ENCODE peak calls at places on chromosomes 5 and 9, in six cellular contexts. One of them, this sample, is unnamed.
A peak's percentile ranks its signal among the peaks of the same experiment; 100 is the strongest.

GRCh38 chr5:42749020-42749419 is 7.6 kb upstream of the CCDC152 start:
- DNase-seq in BE2C: no peak
- DNase-seq in left ventricle myocardium inferior: no peak
- DNase-seq in IMR-90: peak; percentile 3
- DNase-seq in Calu3: no peak
- DNase-seq in A549: no peak
- DNase-seq in this sample: no peak

GRCh38 chr5:107993341-107993740 is 322.6 kb upstream of the EFNA5 start:
- DNase-seq in BE2C: no peak
- DNase-seq in IMR-90: no peak
- DNase-seq in left ventricle myocardium inferior: no peak
- DNase-seq in A549: no peak
- DNase-seq in Calu3: no peak
- DNase-seq in this sample: no peak

GRCh38 chr5:469752-470483 is 26.9 kb downstream of the EXOC3 start:
- DNase-seq in A549: no peak
- DNase-seq in IMR-90: no peak
- DNase-seq in Calu3: no peak
- DNase-seq in BE2C: no peak
- DNase-seq in left ventricle myocardium inferior: peak; percentile 10
- DNase-seq in this sample: no peak

GRCh38 chr5:103244398-103244797 is 14.2 kb upstream of the MACIR start:
- DNase-seq in left ventricle myocardium inferior: no peak
- DNase-seq in BE2C: no peak
- DNase-seq in IMR-90: no peak
- DNase-seq in A549: no peak
- DNase-seq in Calu3: no peak
- DNase-seq in this sample: no peak

GRCh38 chr9:70422371-70423043 is 8.1 kb upstream of the KLF9 start:
- DNase-seq in IMR-90: no peak
- DNase-seq in BE2C: no peak
- DNase-seq in A549: no peak
- DNase-seq in left ventricle myocardium inferior: no peak
- DNase-seq in Calu3: no peak
- DNase-seq in this sample: no peak

GRCh38 chr9:127876764-127877562 is 512 bp downstream of the AK1 start:
- DNase-seq in A549: no peak
- DNase-seq in IMR-90: no peak
- DNase-seq in Calu3: no peak
- DNase-seq in left ventricle myocardium inferior: no peak
- DNase-seq in BE2C: no peak
- DNase-seq in this sample: no peak

GRCh38 chr9:124251605-124252366 is 6.0 kb upstream of the NEK6 start:
- DNase-seq in BE2C: no peak
- DNase-seq in A549: peak; percentile 63
- DNase-seq in Calu3: no peak
- DNase-seq in left ventricle myocardium inferior: no peak
- DNase-seq in IMR-90: peak; percentile 78
- DNase-seq in this sample: no peak

GRCh38 chr5:74182603-74183002 is 457.9 kb downstream of the ENC1 start:
- DNase-seq in A549: no peak
- DNase-seq in BE2C: no peak
- DNase-seq in Calu3: no peak
- DNase-seq in left ventricle myocardium inferior: no peak
- DNase-seq in IMR-90: no peak
- DNase-seq in this sample: no peak

GRCh38 chr9:99556998-99557397 is 264.7 kb upstream of the NR4A3 start:
- DNase-seq in A549: no peak
- DNase-seq in IMR-90: no peak
- DNase-seq in BE2C: no peak
- DNase-seq in Calu3: no peak
- DNase-seq in left ventricle myocardium inferior: no peak
- DNase-seq in this sample: no peak
- TF ChIP-seq CTCF in A549: no peak
- TF ChIP-seq CTCF in IMR-90: no peak
- TF ChIP-seq CTCF in BE2C: no peak
- TF ChIP-seq CTCF in Calu3: no peak
- TF ChIP-seq CTCF in left ventricle myocardium inferior: no peak
- TF ChIP-seq CTCF in this sample: no peak

GRCh38 chr5:33180900-33181299 is 259.9 kb upstream of the TARS1 start:
- DNase-seq in Calu3: peak; percentile 2
- DNase-seq in A549: peak; percentile 52
- DNase-seq in IMR-90: peak; percentile 70
- DNase-seq in left ventricle myocardium inferior: no peak
- DNase-seq in BE2C: no peak
- DNase-seq in this sample: no peak
- TF ChIP-seq CTCF in Calu3: no peak
- TF ChIP-seq CTCF in A549: peak; percentile 85
- TF ChIP-seq CTCF in IMR-90: peak; percentile 80
- TF ChIP-seq CTCF in left ventricle myocardium inferior: peak; percentile 56
- TF ChIP-seq CTCF in BE2C: peak; percentile 18
- TF ChIP-seq CTCF in this sample: no peak

DNA sequence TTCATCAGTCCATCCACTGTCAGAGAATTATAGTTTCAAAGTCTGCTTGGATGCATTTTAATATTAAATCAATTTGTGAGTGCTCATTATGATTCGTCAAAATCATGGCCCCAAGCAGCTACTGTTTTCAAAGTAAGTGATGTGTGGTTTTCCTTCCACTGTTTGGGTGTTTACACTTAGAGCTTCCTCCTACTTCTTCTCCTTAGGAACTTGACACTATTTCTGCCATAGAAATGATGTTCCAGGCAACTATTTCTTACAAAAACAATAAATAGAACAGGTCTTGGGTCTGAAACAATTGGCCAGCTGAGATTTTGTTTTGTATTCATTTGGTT is 132.8 kb upstream of the RAI14 start:
- DNase-seq in left ventricle myocardium inferior: no peak
- DNase-seq in IMR-90: no peak
- DNase-seq in BE2C: no peak
- DNase-seq in Calu3: no peak
- DNase-seq in A549: no peak
- DNase-seq in this sample: no peak
- TF ChIP-seq CTCF in left ventricle myocardium inferior: no peak
- TF ChIP-seq CTCF in IMR-90: no peak
- TF ChIP-seq CTCF in BE2C: no peak
- TF ChIP-seq CTCF in Calu3: no peak
- TF ChIP-seq CTCF in A549: no peak
- TF ChIP-seq CTCF in this sample: peak; percentile 34

GRCh38 chr9:91966503-91966902 is 16.5 kb upstream of the ROR2 start:
- DNase-seq in BE2C: no peak
- DNase-seq in A549: no peak
- DNase-seq in left ventricle myocardium inferior: no peak
- DNase-seq in IMR-90: peak; percentile 66
- DNase-seq in Calu3: no peak
- DNase-seq in this sample: no peak
- TF ChIP-seq CTCF in BE2C: no peak
- TF ChIP-seq CTCF in A549: no peak
- TF ChIP-seq CTCF in left ventricle myocardium inferior: no peak
- TF ChIP-seq CTCF in IMR-90: no peak
- TF ChIP-seq CTCF in Calu3: no peak
- TF ChIP-seq CTCF in this sample: no peak

GRCh38 chr9:91558879-91559278 is 135.2 kb upstream of the NFIL3 start:
- DNase-seq in BE2C: no peak
- DNase-seq in left ventricle myocardium inferior: no peak
- DNase-seq in A549: no peak
- DNase-seq in Calu3: no peak
- DNase-seq in IMR-90: no peak
- DNase-seq in this sample: no peak
- TF ChIP-seq CTCF in BE2C: no peak
- TF ChIP-seq CTCF in left ventricle myocardium inferior: no peak
- TF ChIP-seq CTCF in A549: no peak
- TF ChIP-seq CTCF in Calu3: no peak
- TF ChIP-seq CTCF in IMR-90: no peak
- TF ChIP-seq CTCF in this sample: no peak